ENCODE peak calls at places on chromosomes 5 and 9, in six cellular contexts. N, W, K, L, V and C are unnamed samples.

GRCh38 chr5:145825751-145826180 is 9.4 kb downstream of the PRELID2 start:
- DNase-seq in N (no peak), W (no peak), K (peak; percentile 29), L (peak; percentile 64), V (no peak), C (peak; percentile 20)

GRCh38 chr5:151742870-151743294 is 15.5 kb downstream of the ATOX1 start:
- DNase-seq in N (no peak), W (no peak), K (no peak), L (peak; percentile 78), V (no peak), C (peak; percentile 37)

GRCh38 chr9:21657966-21658667 is 144.3 kb upstream of the MTAP start:
- DNase-seq in N (no peak), W (no peak), K (no peak), L (no peak), V (no peak), C (no peak)

GRCh38 chr5:35313296-35313695 is 83.0 kb upstream of the PRLR start:
- DNase-seq in N (peak; percentile 58), W (no peak), K (peak; percentile 28), L (no peak), V (peak; percentile 24), C (peak; percentile 6)

GRCh38 chr9:71552480-71552879 is 215.8 kb downstream of the CEMIP2 start:
- DNase-seq in N (no peak), W (no peak), K (no peak), L (peak; percentile 59), V (no peak), C (no peak)

GRCh38 chr5:42985129-42986037 is 54.7 kb downstream of the ANXA2R start:
- DNase-seq in N (no peak), W (no peak), K (no peak), L (no peak), V (no peak), C (no peak)

GRCh38 chr5:72618699-72619098 is 111.5 kb upstream of the ZNF366 start:
- DNase-seq in N (no peak), W (no peak), K (no peak), L (peak; percentile 44), V (no peak), C (no peak)

GRCh38 chr5:180332051-180332517 is 21.1 kb downstream of the GFPT2 start:
- DNase-seq in N (no peak), W (no peak), K (no peak), L (no peak), V (no peak), C (no peak)

GRCh38 chr5:135438712-135439111 is 8.4 kb downstream of the DCANP1 start:
- DNase-seq in N (no peak), W (no peak), K (no peak), L (peak; percentile 77), V (no peak), C (no peak)

GRCh38 chr5:152487130-152487529 is 82.1 kb upstream of the NMUR2 start:
- DNase-seq in N (no peak), W (no peak), K (no peak), L (no peak), V (no peak), C (no peak)

GRCh38 chr9:18105996-18106595 is 367.9 kb upstream of the ADAMTSL1 start:
- DNase-seq in N (no peak), W (no peak), K (no peak), L (no peak), V (no peak), C (no peak)

GRCh38 chr5:9361835-9362234 is 184.0 kb downstream of the SEMA5A start:
- DNase-seq in N (no peak), W (peak; percentile 25), K (no peak), L (peak; percentile 75), V (no peak), C (no peak)

GRCh38 chr5:167530548-167530947 is 760.9 kb upstream of the WWC1 start:
- DNase-seq in N (no peak), W (no peak), K (no peak), L (peak; percentile 50), V (no peak), C (no peak)

GRCh38 chr5:39257554-39257953 is 38.2 kb upstream of the FYB1 start:
- DNase-seq in N (no peak), W (no peak), K (no peak), L (peak; percentile 3), V (no peak), C (no peak)

GRCh38 chr9:133103183-133103986 is 17.7 kb downstream of the RALGDS start:
- DNase-seq in N (no peak), W (no peak), K (no peak), L (peak; percentile 79), V (no peak), C (no peak)

GRCh38 chr5:173950829-173951228 is 38.1 kb upstream of the C5orf47 start:
- DNase-seq in N (no peak), W (no peak), K (no peak), L (no peak), V (no peak), C (no peak)

GRCh38 chr9:89372979-89373378 is 54.7 kb downstream of the SECISBP2 start:
- DNase-seq in N (no peak), W (no peak), K (no peak), L (no peak), V (no peak), C (no peak)

GRCh38 chr9:6969805-6970204 is 212.0 kb downstream of the KDM4C start:
- DNase-seq in N (no peak), W (no peak), K (no peak), L (no peak), V (no peak), C (no peak)

GRCh38 chr9:35696520-35697215 is 6.9 kb upstream of the TPM2 start:
- DNase-seq in N (no peak), W (peak; percentile 60), K (no peak), L (peak; percentile 67), V (no peak), C (no peak)

GRCh38 chr5:149371296-149371962 is 7.7 kb downstream of the IL17B start:
- DNase-seq in N (no peak), W (peak; percentile 43), K (no peak), L (peak; percentile 80), V (peak; percentile 28), C (no peak)

GRCh38 chr5:117682416-117682815 is 1107.8 kb upstream of the SEMA6A start:
- DNase-seq in N (no peak), W (no peak), K (no peak), L (no peak), V (no peak), C (no peak)

GRCh38 chr5:9170026-9170425 is 375.8 kb downstream of the SEMA5A start:
- DNase-seq in N (no peak), W (no peak), K (no peak), L (no peak), V (no peak), C (no peak)

GRCh38 chr9:137402752-137403151 is 20.2 kb downstream of the EXD3 start:
- DNase-seq in N (no peak), W (no peak), K (no peak), L (no peak), V (no peak), C (no peak)

GRCh38 chr9:86983260-86984255 is 36.3 kb upstream of the GAS1 start:
- DNase-seq in N (peak; percentile 46), W (no peak), K (peak; percentile 82), L (peak; percentile 97), V (peak; percentile 3), C (peak; percentile 73)

GRCh38 chr5:91443028-91443427 is 59.9 kb upstream of the ARRDC3 start:
- DNase-seq in N (peak; percentile 51), W (no peak), K (no peak), L (no peak), V (no peak), C (no peak)

GRCh38 chr9:74942801-74943200 is 9.9 kb downstream of the C9orf40 start:
- DNase-seq in N (no peak), W (no peak), K (no peak), L (no peak), V (no peak), C (no peak)

GRCh38 chr5:96743805-96744559 is 63.8 kb downstream of the ERAP1 start:
- DNase-seq in N (no peak), W (no peak), K (no peak), L (no peak), V (no peak), C (no peak)

GRCh38 chr5:31096238-31096865 is 97.1 kb upstream of the CDH6 start:
- DNase-seq in N (peak; percentile 30), W (no peak), K (no peak), L (no peak), V (no peak), C (no peak)

GRCh38 chr5:63959177-63959982 is 2.9 kb downstream of the HTR1A start:
- DNase-seq in N (no peak), W (no peak), K (no peak), L (peak; percentile 79), V (no peak), C (no peak)

GRCh38 chr5:170522211-170523128 is 18.6 kb downstream of the KCNIP1 start:
- DNase-seq in N (peak; percentile 15), W (no peak), K (peak; percentile 12), L (peak; percentile 39), V (peak; percentile 46), C (no peak)

GRCh38 chr9:104783588-104783987 is 19.7 kb downstream of the NIPSNAP3B start:
- DNase-seq in N (no peak), W (no peak), K (no peak), L (no peak), V (no peak), C (no peak)

GRCh38 chr5:157918811-157919742 is 60.1 kb upstream of the CLINT1 start:
- DNase-seq in N (no peak), W (no peak), K (no peak), L (peak; percentile 50), V (no peak), C (no peak)